ENCODE peak calls at places on chromosomes 7 and 10, in nine cellular contexts. B is A673, Q is PC-9, G is PC-3, I is SK-N-SH, Z is transverse colon, M is endodermal cell, V is prostate gland, X is spleen. K is an unnamed sample. For H3K4me1, the result is how much of the 10 kb centered on the place peaks cover.

GRCh38 chr10:69061305-69062161 is 26.4 kb upstream of the SRGN start:
- DNase-seq in Z (peak), G (peak), B (no peak), I (peak), M (no peak), Q (peak), X (peak), V (no peak), K (peak)

GRCh38 chr10:128064615-128065580 is 61.3 kb downstream of the MKI67 start:
- DNase-seq in B (peak), G (no peak), I (no peak), Z (peak), V (no peak), Q (peak), X (peak), M (no peak), K (peak)

GRCh38 chr7:142438923-142439515 is 181.2 kb upstream of the PRSS58 start:
- DNase-seq in G (peak), Q (no peak), B (no peak), I (no peak), Z (peak), X (no peak), V (no peak), M (no peak), K (no peak)

GRCh38 chr7:97149843-97150242 is 32.3 kb downstream of the SDHAF3 start:
- DNase-seq in V (no peak), B (no peak), I (no peak), M (no peak), G (no peak), Q (no peak), Z (no peak), X (no peak), K (no peak)

GRCh38 chr10:118041316-118041715 is 5.4 kb downstream of the RAB11FIP2 start:
- DNase-seq in X (no peak), Z (no peak), V (no peak), G (peak), M (no peak), I (no peak), B (no peak), Q (no peak), K (no peak)

GRCh38 chr10:84026821-84027257 is 112.5 kb upstream of the GHITM start:
- DNase-seq in B (peak), V (no peak), Z (no peak), Q (no peak), M (peak), G (peak), X (no peak), I (peak), K (no peak)

GRCh38 chr10:48608279-48608681 is 3.4 kb upstream of the ARHGAP22 start:
- DNase-seq in X (no peak), B (peak), V (no peak), M (peak), I (peak), Q (no peak), Z (peak), G (no peak), K (peak)

GRCh38 chr10:66928000-66928770 is 2.3 kb downstream of the LRRTM3 start:
- DNase-seq in G (no peak), Z (no peak), I (peak), M (peak), Q (no peak), V (no peak), X (no peak), B (no peak), K (no peak)

GRCh38 chr10:84452006-84452405 is 123.6 kb downstream of the CCSER2 start:
- DNase-seq in M (no peak), G (no peak), Z (no peak), V (no peak), I (no peak), Q (no peak), X (no peak), B (no peak), K (no peak)

GRCh38 chr7:155763721-155764431 is 48.4 kb downstream of the SHH start:
- DNase-seq in B (peak), I (no peak), Z (no peak), X (peak), V (no peak), M (no peak), G (no peak), Q (no peak), K (no peak)

GRCh38 chr10:12771956-12772355 is 229.6 kb downstream of the CCDC3 start:
- DNase-seq in I (no peak), B (no peak), M (no peak), Q (no peak), V (no peak), Z (no peak), X (no peak), G (no peak), K (no peak)

GRCh38 chr10:119177708-119178370 is 773 bp downstream of the PRDX3 start:
- DNase-seq in Q (no peak), B (no peak), X (no peak), Z (no peak), I (no peak), M (no peak), V (no peak), G (no peak), K (no peak)

GRCh38 chr10:75042292-75042974 is 69.0 kb upstream of the SAMD8 start:
- DNase-seq in G (peak), V (no peak), X (no peak), B (no peak), Q (no peak), Z (no peak), I (no peak), M (no peak), K (no peak)

GRCh38 chr10:44935961-44936285 is 23.7 kb upstream of the RASSF4 start:
- DNase-seq in X (peak), B (no peak), G (no peak), M (no peak), I (no peak), Q (no peak), Z (no peak), V (no peak), K (no peak)

GRCh38 chr7:95690367-95690947 is 81.9 kb upstream of the DYNC1I1 start:
- DNase-seq in I (peak), V (no peak), B (peak), M (peak), Q (peak), G (peak), X (no peak), Z (no peak), K (no peak)

GRCh38 chr7:85222522-85222921 is 35.7 kb upstream of the SEMA3D start:
- DNase-seq in I (no peak), Z (no peak), G (no peak), V (no peak), M (no peak), X (no peak), B (no peak), Q (no peak), K (no peak)

GRCh38 chr7:135672560-135673359 is 10.4 kb downstream of the STMP1 start:
- DNase-seq in M (no peak), G (peak), Q (no peak), I (peak), Z (no peak), X (no peak), V (peak), B (peak), K (no peak)

GRCh38 chr7:1939434-1940401 is 269.6 kb downstream of the ELFN1 start:
- DNase-seq in Q (no peak), I (no peak), X (peak), M (no peak), G (no peak), V (no peak), Z (no peak), B (no peak), K (no peak)

GRCh38 chr7:30556854-30557644 is 37.6 kb upstream of the GARS1 start:
- DNase-seq in M (peak), Z (no peak), G (peak), Q (peak), V (peak), B (no peak), X (no peak), I (no peak), K (no peak)

GRCh38 chr10:4134701-4135100 is 349.7 kb upstream of the KLF6 start:
- DNase-seq in Z (no peak), B (no peak), I (no peak), X (no peak), V (no peak), Q (no peak), M (no peak), G (no peak), K (no peak)

GRCh38 chr10:130017631-130018022 is 53.6 kb upstream of the EBF3 start:
- DNase-seq in G (no peak), Q (no peak), M (no peak), X (peak), Z (no peak), I (no peak), B (no peak), V (no peak), K (no peak)

GRCh38 chr7:107939472-107940145 is 48.6 kb downstream of the DLD start:
- DNase-seq in Z (no peak), V (no peak), I (no peak), G (peak), B (peak), X (no peak), Q (no peak), M (no peak), K (no peak)

GRCh38 chr7:1673581-1674102 is 3.6 kb downstream of the ELFN1 start:
- DNase-seq in B (no peak), M (peak), Z (no peak), V (no peak), G (no peak), I (peak), Q (no peak), X (peak), K (no peak)

GRCh38 chr10:7410306-7410799 is 481 bp downstream of the SFMBT2 start:
- DNase-seq in M (peak), V (no peak), Z (peak), X (peak), Q (no peak), B (no peak), G (no peak), I (peak), K (no peak)

GRCh38 chr10:104056619-104057273 is 28.9 kb downstream of the COL17A1 start:
- DNase-seq in B (no peak), V (no peak), M (peak), X (no peak), G (no peak), Z (no peak), I (no peak), Q (no peak), K (no peak)

GRCh38 chr10:9302142-9302746 is 1247.8 kb downstream of the GATA3 start:
- DNase-seq in X (no peak), Z (no peak), Q (peak), I (no peak), G (peak), M (no peak), V (peak), B (peak), K (no peak)

GRCh38 chr7:100585511-100586265 is at the start of gene LRCH4:
- DNase-seq in X (peak), Z (peak), M (peak), I (peak), G (peak), V (peak), B (no peak), Q (peak), K (peak)

GRCh38 chr10:79185796-79186374 is 117.1 kb downstream of the ZMIZ1 start:
- DNase-seq in V (no peak), I (no peak), G (no peak), Z (no peak), M (no peak), B (no peak), X (no peak), Q (no peak), K (no peak)

GRCh38 chr10:79186742-79187544 is 118.2 kb downstream of the ZMIZ1 start:
- DNase-seq in Z (no peak), Q (no peak), X (no peak), B (no peak), I (no peak), V (no peak), M (no peak), G (no peak), K (no peak)

GRCh38 chr10:79185067-79185774 is 116.5 kb downstream of the ZMIZ1 start:
- DNase-seq in G (no peak), B (no peak), X (no peak), Q (no peak), V (no peak), I (no peak), Z (no peak), M (no peak), K (no peak)

GRCh38 chr10:79188154-79188763 is 119.5 kb downstream of the ZMIZ1 start:
- DNase-seq in B (no peak), Z (peak), I (no peak), X (peak), Q (no peak), M (no peak), G (no peak), V (no peak), K (no peak)

DNA sequence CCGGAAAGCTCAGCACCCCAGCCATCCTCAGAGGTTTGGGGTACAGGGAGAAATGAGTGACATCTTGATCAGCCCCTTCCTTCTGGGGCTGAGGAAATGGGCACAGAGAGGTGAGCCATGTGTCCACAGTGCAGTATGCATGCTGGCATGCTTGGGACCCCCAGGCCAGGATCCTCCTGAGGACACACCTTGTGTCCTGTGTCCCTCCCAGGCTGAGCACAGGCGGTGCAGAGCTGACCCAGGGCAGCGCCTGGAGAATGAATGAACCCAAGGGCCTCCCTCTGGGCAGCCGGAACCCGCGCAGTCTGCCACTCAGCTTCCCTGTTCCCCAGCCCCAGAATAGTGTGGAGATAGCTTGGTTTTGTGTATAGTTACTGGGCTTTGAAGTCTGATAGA is 118.8 kb downstream of the ZMIZ1 start:
- DNase-seq in I (no peak), B (no peak), V (no peak), Z (no peak), Q (no peak), G (no peak), X (no peak), M (no peak), K (no peak)
- H3K4me1 ChIP-seq in I (half or more), B (under half), V (under half), Z (half or more), Q (half or more), G (half or more), X (half or more), M (under half), K (under half)

GRCh38 chr10:5963071-5963470 is 14.3 kb downstream of the IL15RA start:
- DNase-seq in X (no peak), V (no peak), G (no peak), Z (no peak), B (no peak), M (peak), Q (no peak), I (no peak), K (no peak)
- TF ChIP-seq CTCF in X (no peak), V (no peak), G (no peak), Z (no peak), B (no peak), M (peak), Q (no peak), I (no peak), K (no peak)

DNA sequence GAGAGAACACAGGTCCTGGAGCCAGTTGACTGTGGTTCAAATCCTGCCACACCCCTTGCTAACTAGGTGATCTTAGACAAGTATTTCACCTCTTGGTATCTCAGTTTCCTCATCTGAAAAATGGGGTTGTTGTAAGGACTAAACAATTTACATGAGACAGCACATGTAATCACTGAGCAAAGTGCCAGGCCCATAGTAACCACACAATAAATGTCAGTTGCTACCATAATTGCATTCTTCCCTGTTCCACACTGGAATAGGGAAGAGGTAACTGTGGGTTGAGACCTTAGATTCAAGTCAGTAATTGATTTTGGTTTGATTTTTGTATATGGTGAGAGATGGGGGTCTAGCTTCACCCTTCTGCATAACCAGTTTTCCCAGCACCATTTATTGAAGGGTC is 91.4 kb upstream of the PDLIM1 start:
- DNase-seq in V (no peak), Z (no peak), G (no peak), B (no peak), X (no peak), M (no peak), Q (no peak), I (no peak), K (no peak)
- H3K4me1 ChIP-seq in V (under half), Z (under half), G (under half), B (under half), X (under half), M (under half), Q (under half), I (under half), K (under half)

GRCh38 chr7:140646931-140647647 is 6.5 kb upstream of the DENND2A start:
- DNase-seq in V (no peak), I (peak), Q (no peak), X (peak), Z (peak), B (no peak), M (peak), G (no peak), K (no peak)
- TF ChIP-seq CTCF in V (no peak), I (peak), Q (peak), X (peak), Z (peak), B (peak), M (peak), G (peak), K (no peak)

DNA sequence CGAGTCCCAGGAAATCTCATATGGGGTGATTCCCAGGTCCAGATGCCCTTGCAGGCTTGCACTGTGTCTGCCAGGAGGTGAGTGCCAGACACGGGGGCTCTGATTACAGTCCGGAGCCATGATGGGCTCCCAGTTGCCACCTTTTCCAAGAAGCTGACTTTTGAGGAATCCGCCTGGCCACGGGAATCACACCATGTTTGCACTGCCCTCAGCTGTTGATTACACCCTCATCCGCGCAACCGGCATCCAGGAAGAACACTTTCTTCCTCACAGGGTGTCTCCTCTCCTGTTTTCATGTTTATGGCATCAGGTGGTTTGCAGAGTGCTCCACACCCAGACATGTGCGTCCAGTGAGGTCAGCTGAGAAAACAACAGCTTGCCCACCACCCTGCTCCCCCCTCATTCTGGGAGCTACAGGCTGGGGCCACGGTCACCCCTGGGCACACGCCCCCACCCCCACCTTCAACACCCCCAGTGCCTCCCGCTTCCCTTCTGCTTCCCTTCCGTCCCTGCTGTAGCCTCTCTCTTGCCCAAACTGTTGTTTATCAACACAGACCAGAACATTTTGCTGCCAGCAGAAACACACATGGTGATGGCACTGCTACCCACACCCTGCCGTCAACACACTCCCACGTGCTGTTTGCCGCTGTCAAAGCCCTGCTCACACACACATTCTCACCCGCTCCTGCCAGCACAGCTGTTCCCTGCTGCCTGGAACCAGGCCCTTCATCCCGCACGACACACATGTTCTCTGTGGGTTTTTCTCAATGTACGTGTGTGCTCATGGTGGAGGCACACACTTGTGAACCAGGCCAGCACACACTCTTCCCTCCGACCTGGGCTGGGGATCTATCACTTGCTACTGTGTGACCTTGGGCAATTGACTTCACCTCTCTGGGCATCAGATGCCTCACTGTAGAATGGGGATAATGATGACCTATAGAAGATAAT is 35.8 kb downstream of the DDIT4 start:
- DNase-seq in G (no peak), V (peak), Z (peak), Q (no peak), M (peak), I (no peak), B (no peak), X (peak), K (no peak)
- H3K4me1 ChIP-seq in G (under half), V (under half), Z (under half), Q (half or more), M (under half), I (under half), B (under half), X (half or more), K (under half)

DNA sequence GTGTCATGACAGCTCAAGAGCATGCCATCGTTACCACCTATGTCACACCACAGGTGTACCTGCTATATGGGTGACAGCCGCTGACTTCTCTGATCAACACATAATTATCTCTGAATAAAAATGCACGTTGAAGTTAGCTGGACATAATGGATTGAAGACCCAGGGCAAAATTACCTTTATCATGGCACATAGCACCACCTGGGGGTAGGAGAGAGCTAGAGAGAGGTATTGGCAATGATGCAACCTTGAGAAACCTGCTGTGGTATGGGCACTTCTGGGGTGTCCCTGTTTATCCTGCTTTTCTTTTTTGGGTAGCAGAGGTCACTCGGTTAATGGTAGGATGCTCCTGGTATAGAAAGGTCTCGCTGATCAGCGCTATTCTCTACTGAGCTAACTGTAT is 323.3 kb downstream of the TFEC start:
- DNase-seq in X (no peak), M (peak), I (no peak), V (no peak), B (peak), Z (peak), Q (no peak), G (peak), K (no peak)
- TF ChIP-seq CTCF in X (no peak), M (peak), I (peak), V (no peak), B (peak), Z (peak), Q (peak), G (peak), K (no peak)

GRCh38 chr7:117210908-117211307 is 112.0 kb downstream of the WNT2 start:
- DNase-seq in G (no peak), B (peak), X (no peak), V (no peak), M (no peak), I (no peak), Q (no peak), Z (no peak), K (no peak)
- H3K4me1 ChIP-seq in G (under half), B (under half), X (under half), V (under half), M (under half), I (under half), Q (under half), Z (under half), K (under half)

K was measured in lung.